ENCODE peak calls at places on chromosomes 5 and 9, in four cellular contexts. Q is uterus, N is psoas muscle, U is stomach. M is an unnamed sample.

GRCh38 chr9:36881316-36882116 is 152.6 kb downstream of the PAX5 start:
- DNase-seq in U (no peak), Q (no peak), N (peak), M (no peak)

GRCh38 chr9:36092509-36093215 is 43.9 kb upstream of the GLIPR2 start:
- DNase-seq in U (no peak), N (no peak), Q (no peak), M (no peak)

GRCh38 chr5:77218263-77218662 is 7.8 kb downstream of the PDE8B start:
- DNase-seq in U (no peak), N (no peak), Q (no peak), M (no peak)

GRCh38 chr5:56055287-56055686 is 60.5 kb upstream of the IL6ST start:
- DNase-seq in Q (no peak), N (no peak), U (no peak), M (no peak)

GRCh38 chr9:70883056-70883455 is 238.4 kb downstream of the TRPM3 start:
- DNase-seq in U (no peak), N (no peak), Q (no peak), M (no peak)

GRCh38 chr9:137731947-137732813 is 113.4 kb downstream of the EHMT1 start:
- DNase-seq in U (no peak), N (no peak), Q (no peak), M (no peak)

GRCh38 chr9:131868766-131869165 is 128.9 kb upstream of the RAPGEF1 start:
- DNase-seq in N (peak), Q (no peak), U (no peak), M (no peak)

GRCh38 chr9:81546498-81546897 is 142.8 kb downstream of the TLE1 start:
- DNase-seq in U (no peak), Q (no peak), N (no peak), M (no peak)

GRCh38 chr9:132694144-132694543 is 23.9 kb downstream of the GTF3C4 start:
- DNase-seq in Q (no peak), U (no peak), N (no peak), M (no peak)

GRCh38 chr5:159912033-159912800 is 4.1 kb upstream of the ADRA1B start:
- DNase-seq in Q (peak), U (no peak), N (no peak), M (no peak)

GRCh38 chr5:119212666-119213065 is 141.8 kb downstream of the DMXL1 start:
- DNase-seq in N (no peak), U (no peak), Q (no peak), M (no peak)

GRCh38 chr9:84542554-84542953 is 127.0 kb upstream of the NTRK2 start:
- DNase-seq in Q (no peak), U (no peak), N (no peak), M (no peak)

GRCh38 chr9:137804908-137805356 is 72.7 kb upstream of the CACNA1B start:
- DNase-seq in U (no peak), Q (no peak), N (no peak), M (no peak)

GRCh38 chr5:127801751-127802476 is 98.7 kb downstream of the CCDC192 start:
- DNase-seq in U (no peak), N (peak), Q (no peak), M (no peak)

DNA sequence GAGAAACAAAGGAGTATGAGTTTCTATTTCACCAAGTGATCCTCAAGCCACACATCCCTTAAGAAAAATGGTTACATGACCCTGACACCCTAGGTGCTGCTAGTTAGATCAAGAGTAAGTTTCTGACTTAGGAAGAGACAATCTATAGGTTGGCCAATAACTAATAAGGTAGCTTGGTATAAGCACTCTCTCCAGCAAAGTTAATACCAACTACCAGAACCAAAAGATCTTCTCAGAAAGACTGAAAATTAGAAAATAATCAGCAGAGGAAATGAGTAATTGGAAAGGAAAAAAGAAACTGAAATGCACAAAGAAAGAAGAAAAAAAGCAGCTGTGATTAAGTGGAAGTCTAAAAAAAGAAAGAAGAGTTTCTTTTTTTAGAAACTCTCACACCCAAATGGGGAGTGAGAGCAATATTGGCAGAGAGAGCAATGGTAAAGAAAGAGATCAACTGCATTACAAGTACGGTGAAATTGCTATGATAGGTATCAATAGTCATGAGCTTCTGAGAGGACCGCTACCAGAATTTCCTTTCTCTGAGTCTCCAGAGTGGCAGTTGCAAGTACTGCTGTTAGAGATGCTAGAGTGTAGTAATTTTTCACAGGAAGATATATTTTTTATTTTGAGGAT is 195.5 kb downstream of the TMEM167A start:
- DNase-seq in Q (no peak), N (no peak), U (no peak), M (no peak)
- H3K27ac ChIP-seq in Q (no peak), N (no peak), U (no peak), M (no peak)

GRCh38 chr9:124859803-124860581 is 1.8 kb downstream of the RPL35 start:
- DNase-seq in Q (no peak), N (no peak), U (no peak), M (no peak)

GRCh38 chr9:124855944-124856773 is 2.9 kb downstream of the WDR38 start:
- DNase-seq in N (no peak), U (no peak), Q (no peak), M (peak)

GRCh38 chr9:124857533-124858162 is 4.1 kb downstream of the RPL35 start:
- DNase-seq in Q (no peak), U (no peak), N (no peak), M (peak)

GRCh38 chr9:124860582-124861341 is 995 bp downstream of the RPL35 start:
- DNase-seq in U (no peak), N (no peak), Q (no peak), M (no peak)

GRCh38 chr9:124858330-124859046 is 3.3 kb downstream of the RPL35 start:
- DNase-seq in N (no peak), U (no peak), Q (no peak), M (peak)
- H3K4me3 ChIP-seq in N (no peak), U (no peak), Q (no peak), M (no peak)

GRCh38 chr9:80285325-80285724 is 713.6 kb downstream of the TLE4 start:
- DNase-seq in U (no peak), N (no peak), Q (no peak), M (no peak)
- TF ChIP-seq CTCF in U (no peak), N (no peak), Q (no peak), M (no peak)

DNA sequence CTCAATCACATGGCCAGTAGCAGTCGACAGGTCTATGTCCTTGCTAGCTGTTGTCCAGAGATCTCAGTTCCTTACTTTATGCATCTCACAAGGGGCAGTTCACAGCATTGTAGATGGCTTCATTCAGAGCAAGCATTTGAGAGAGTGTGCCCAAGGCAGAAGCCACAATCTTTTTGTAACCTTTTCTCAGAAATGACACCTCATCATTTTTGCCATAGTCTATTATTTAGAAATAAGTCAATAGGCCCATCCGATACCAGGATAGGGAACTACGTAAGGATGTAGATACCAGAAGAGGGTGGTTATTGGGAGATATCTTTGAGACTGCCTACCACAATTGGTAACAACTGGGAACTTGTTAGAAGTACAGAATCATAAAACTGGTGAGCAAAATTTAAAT is 37.1 kb downstream of the LURAP1L start:
- DNase-seq in Q (no peak), N (no peak), U (no peak), M (no peak)
- H3K27ac ChIP-seq in Q (peak), N (no peak), U (peak), M (no peak)

GRCh38 chr5:171601266-171601881 is 181.9 kb downstream of the FGF18 start:
- DNase-seq in U (no peak), Q (no peak), N (no peak), M (peak)
- H3K4me3 ChIP-seq in U (no peak), Q (no peak), N (no peak), M (no peak)

DNA sequence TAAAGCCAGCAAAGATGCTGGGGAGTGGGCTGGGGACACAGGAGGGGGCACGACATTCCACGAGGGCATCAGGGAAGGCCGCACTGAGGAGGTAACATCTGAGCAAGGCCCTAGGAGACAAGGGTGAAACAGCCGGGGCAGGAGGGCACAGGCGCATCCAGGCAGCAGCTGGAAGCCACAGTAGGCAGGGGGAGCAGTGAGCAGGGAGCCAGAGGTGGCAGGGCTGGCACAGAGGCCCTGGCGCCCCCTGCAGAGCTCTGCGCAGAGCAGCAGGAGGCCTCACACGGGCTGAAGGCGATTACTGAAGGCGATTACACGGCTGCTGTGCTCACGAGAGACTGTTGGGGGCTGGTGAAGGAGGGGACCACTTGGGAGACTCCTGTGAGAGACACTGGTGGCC is 15.4 kb downstream of the LMAN2 start:
- DNase-seq in N (no peak), Q (no peak), U (no peak), M (no peak)
- TF ChIP-seq CTCF in N (no peak), Q (no peak), U (no peak), M (no peak)

GRCh38 chr9:129994947-129995346 is 48.0 kb downstream of the FNBP1 start:
- DNase-seq in Q (no peak), N (no peak), U (no peak), M (no peak)
- H3K27ac ChIP-seq in Q (peak), N (no peak), U (no peak), M (peak)

GRCh38 chr9:136024696-136025316 is 63.6 kb upstream of the UBAC1 start:
- DNase-seq in Q (no peak), N (peak), U (no peak), M (no peak)
- H3K4me3 ChIP-seq in Q (no peak), N (no peak), U (no peak), M (no peak)